ENCODE peak calls at places on chromosomes 5 and 9, in eight cellular contexts. O is coronary artery; W is stimulated activated CD4-positive, alpha-beta T cell treated with anti-CD3 and anti-CD28 coated beads, Interleukin-1b, Interleukin-23, amount 100 ng/mL, for 48 hours; M is glomerular endothelial cell; S is globus pallidus; P is AG08395; K is fibroblast of gingiva; Q is NAMALWA. A is an unnamed sample.

GRCh38 chr5:71924325-71924724 is 182.9 kb upstream of the MAP1B start:
- DNase-seq in O (no peak), W (no peak), M (no peak), S (no peak), P (no peak), K (no peak), Q (no peak), A (no peak)

GRCh38 chr9:108166509-108166908 is 676.9 kb upstream of the KLF4 start:
- DNase-seq in O (no peak), W (no peak), M (no peak), S (no peak), P (no peak), K (no peak), Q (no peak), A (no peak)

GRCh38 chr9:17116400-17116837 is 18.4 kb upstream of the CNTLN start:
- DNase-seq in O (no peak), W (no peak), M (no peak), S (peak), P (peak), K (peak), Q (peak), A (no peak)

GRCh38 chr5:139745121-139745799 is 50.3 kb upstream of the PSD2 start:
- DNase-seq in O (peak), W (peak), M (no peak), S (peak), P (peak), K (peak), Q (peak), A (peak)

GRCh38 chr9:115442054-115442453 is 324.1 kb upstream of the TNC start:
- DNase-seq in O (no peak), W (no peak), M (no peak), S (no peak), P (no peak), K (peak), Q (no peak), A (no peak)

GRCh38 chr9:2486988-2487387 is 134.6 kb upstream of the VLDLR start:
- DNase-seq in O (no peak), W (no peak), M (no peak), S (no peak), P (no peak), K (no peak), Q (no peak), A (no peak)

GRCh38 chr9:36891341-36891811 is 142.7 kb downstream of the PAX5 start:
- DNase-seq in O (no peak), W (no peak), M (no peak), S (no peak), P (no peak), K (no peak), Q (no peak), A (no peak)

GRCh38 chr9:33265211-33265885 is 499 bp downstream of the CHMP5 start:
- DNase-seq in O (no peak), W (no peak), M (no peak), S (no peak), P (no peak), K (no peak), Q (no peak), A (no peak)

GRCh38 chr9:110912701-110913291 is 125.5 kb downstream of the LPAR1 start:
- DNase-seq in O (no peak), W (no peak), M (no peak), S (no peak), P (no peak), K (peak), Q (no peak), A (no peak)

GRCh38 chr9:132762896-132763295 is 92.6 kb downstream of the GTF3C4 start:
- DNase-seq in O (no peak), W (no peak), M (no peak), S (no peak), P (no peak), K (no peak), Q (no peak), A (no peak)

GRCh38 chr5:151234476-151235238 is 10.8 kb upstream of the CCDC69 start:
- DNase-seq in O (no peak), W (peak), M (no peak), S (no peak), P (peak), K (peak), Q (peak), A (no peak)

GRCh38 chr5:76332102-76332501 is 71.0 kb upstream of the IQGAP2 start:
- DNase-seq in O (no peak), W (no peak), M (no peak), S (no peak), P (no peak), K (no peak), Q (no peak), A (no peak)

GRCh38 chr5:163964650-163965049 is 459.2 kb downstream of the MAT2B start:
- DNase-seq in O (no peak), W (no peak), M (no peak), S (no peak), P (no peak), K (no peak), Q (no peak), A (no peak)

GRCh38 chr9:93897075-93897970 is 57.8 kb downstream of the BARX1 start:
- DNase-seq in O (peak), W (no peak), M (no peak), S (no peak), P (no peak), K (no peak), Q (no peak), A (no peak)

GRCh38 chr5:169300468-169301385 is at the start of gene SLIT3:
- DNase-seq in O (peak), W (no peak), M (no peak), S (no peak), P (peak), K (peak), Q (no peak), A (peak)

GRCh38 chr9:37676411-37676830 is 25.7 kb downstream of the FRMPD1 start:
- DNase-seq in O (no peak), W (no peak), M (no peak), S (peak), P (peak), K (peak), Q (no peak), A (no peak)

GRCh38 chr5:80569961-80570786 is at the start of gene ANKRD34B:
- DNase-seq in O (no peak), W (peak), M (no peak), S (no peak), P (no peak), K (no peak), Q (no peak), A (no peak)

GRCh38 chr5:132459031-132459982 is 31.3 kb downstream of the IRF1 start:
- DNase-seq in O (no peak), W (no peak), M (no peak), S (no peak), P (no peak), K (peak), Q (peak), A (no peak)

GRCh38 chr5:96699186-96699820 is 37.1 kb downstream of the CAST start:
- DNase-seq in O (no peak), W (no peak), M (no peak), S (no peak), P (peak), K (no peak), Q (no peak), A (no peak)

GRCh38 chr5:4730279-4730678 is 409.9 kb upstream of the ADAMTS16 start:
- DNase-seq in O (no peak), W (no peak), M (no peak), S (no peak), P (no peak), K (no peak), Q (no peak), A (no peak)

GRCh38 chr5:138985683-138986082 is 110.5 kb upstream of the LRRTM2 start:
- DNase-seq in O (peak), W (no peak), M (no peak), S (no peak), P (no peak), K (no peak), Q (no peak), A (no peak)

GRCh38 chr9:86821011-86821845 is 126.1 kb downstream of the GAS1 start:
- DNase-seq in O (no peak), W (no peak), M (no peak), S (no peak), P (no peak), K (peak), Q (no peak), A (peak)

GRCh38 chr5:132681476-132681831 is 7.7 kb downstream of the IL4 start:
- DNase-seq in O (no peak), W (no peak), M (no peak), S (no peak), P (no peak), K (no peak), Q (peak), A (no peak)

GRCh38 chr5:5165541-5166002 is 25.4 kb downstream of the ADAMTS16 start:
- DNase-seq in O (no peak), W (no peak), M (no peak), S (no peak), P (no peak), K (no peak), Q (no peak), A (no peak)

GRCh38 chr5:163567811-163568210 is 62.4 kb downstream of the MAT2B start:
- DNase-seq in O (no peak), W (no peak), M (no peak), S (no peak), P (no peak), K (no peak), Q (no peak), A (no peak)

GRCh38 chr9:34163439-34163838 is 15.4 kb upstream of the UBAP1 start:
- DNase-seq in O (no peak), W (no peak), M (no peak), S (no peak), P (no peak), K (no peak), Q (no peak), A (no peak)

GRCh38 chr9:86485359-86485758 is 131.1 kb upstream of the TUT7 start:
- DNase-seq in O (no peak), W (peak), M (no peak), S (no peak), P (peak), K (no peak), Q (no peak), A (no peak)

GRCh38 chr5:150153957-150154617 is 1.6 kb downstream of the PDGFRB start:
- DNase-seq in O (no peak), W (no peak), M (no peak), S (no peak), P (peak), K (peak), Q (peak), A (no peak)

GRCh38 chr9:79569814-79570448 is 1.8 kb upstream of the TLE4 start:
- DNase-seq in O (no peak), W (no peak), M (no peak), S (no peak), P (no peak), K (no peak), Q (peak), A (no peak)

GRCh38 chr5:54985301-54986268 is at the start of gene ESM1:
- DNase-seq in O (no peak), W (no peak), M (peak), S (no peak), P (peak), K (peak), Q (no peak), A (peak)

GRCh38 chr5:73395274-73395673 is 53.3 kb downstream of the FOXD1 start:
- DNase-seq in O (no peak), W (no peak), M (no peak), S (no peak), P (peak), K (no peak), Q (no peak), A (no peak)

GRCh38 chr5:148970228-148970627 is 92.6 kb downstream of the SH3TC2 start:
- DNase-seq in O (no peak), W (no peak), M (no peak), S (peak), P (peak), K (no peak), Q (no peak), A (no peak)

GRCh38 chr9:127924736-127925444 is 5.7 kb downstream of the PIP5KL1 start:
- DNase-seq in O (no peak), W (no peak), M (no peak), S (no peak), P (no peak), K (no peak), Q (no peak), A (no peak)

GRCh38 chr9:134316444-134317160 is 9.7 kb upstream of the RXRA start:
- DNase-seq in O (no peak), W (no peak), M (no peak), S (no peak), P (peak), K (peak), Q (no peak), A (peak)

A was measured in stromal cell of bone marrow.